ENCODE peak calls at places on chromosome 13, in eight cellular contexts. L is AG04450; N is aorta; F is heart left ventricle; R is GM23248; J is right lobe of liver; K is stomach; E is CD8-positive, alpha-beta memory T cell. X is an unnamed sample.

GRCh38 chr13:38618336-38618735 is 68.5 kb upstream of the FREM2 start:
- DNase-seq in L (no peak), R (no peak), J (no peak), F (no peak), K (no peak), N (no peak), E (no peak), X (no peak)

GRCh38 chr13:20188649-20189553 is 3.8 kb downstream of the GJB2 start:
- DNase-seq in J (no peak), R (no peak), F (no peak), N (no peak), K (no peak), E (no peak), L (no peak), X (no peak)

GRCh38 chr13:29594710-29595379 is 643 bp downstream of the SLC7A1 start:
- DNase-seq in K (peak), N (peak), R (peak), E (peak), J (peak), F (peak), L (peak), X (peak)

GRCh38 chr13:32432856-32433255 is 4.9 kb upstream of the N4BP2L1 start:
- DNase-seq in J (no peak), N (no peak), E (no peak), L (no peak), R (no peak), F (no peak), K (no peak), X (no peak)

GRCh38 chr13:27339299-27339698 is 68.7 kb downstream of the RASL11A start:
- DNase-seq in J (no peak), L (no peak), F (no peak), R (peak), N (no peak), K (peak), E (no peak), X (no peak)

GRCh38 chr13:39875583-39875982 is 220.1 kb downstream of the COG6 start:
- DNase-seq in E (no peak), K (no peak), J (no peak), N (no peak), R (no peak), L (no peak), F (no peak), X (no peak)

GRCh38 chr13:20414475-20415287 is 111.0 kb downstream of the CRYL1 start:
- DNase-seq in F (no peak), K (no peak), R (no peak), L (no peak), E (no peak), N (no peak), J (no peak), X (no peak)

GRCh38 chr13:103236213-103236612 is 170.0 kb upstream of the SLC10A2 start:
- DNase-seq in N (no peak), L (no peak), K (no peak), E (no peak), J (no peak), R (no peak), F (no peak), X (no peak)

GRCh38 chr13:20182231-20182846 is 10.4 kb downstream of the GJB2 start:
- DNase-seq in R (peak), J (no peak), N (no peak), E (no peak), L (peak), F (no peak), K (peak), X (peak)

GRCh38 chr13:109165417-109165904 is 536.0 kb downstream of the MYO16 start:
- DNase-seq in J (no peak), E (no peak), F (no peak), K (no peak), N (no peak), R (no peak), L (no peak), X (no peak)

GRCh38 chr13:23979361-23980159 is 82.3 kb upstream of the C1QTNF9B start:
- DNase-seq in F (peak), R (peak), N (peak), E (peak), K (peak), L (peak), J (peak), X (peak)

GRCh38 chr13:113616281-113616906 is 31.8 kb downstream of the TFDP1 start:
- DNase-seq in E (no peak), L (no peak), J (no peak), N (peak), F (peak), K (no peak), R (no peak), X (peak)

GRCh38 chr13:23637813-23638212 is 67.6 kb downstream of the TNFRSF19 start:
- DNase-seq in F (peak), E (no peak), N (no peak), L (no peak), J (no peak), K (no peak), R (no peak), X (no peak)

GRCh38 chr13:26923824-26924605 is 163.4 kb upstream of the GPR12 start:
- DNase-seq in R (peak), K (no peak), F (no peak), N (no peak), L (no peak), J (no peak), E (no peak), X (no peak)

GRCh38 chr13:111537115-111537728 is 216.8 kb downstream of the TEX29 start:
- DNase-seq in F (no peak), L (no peak), E (no peak), J (no peak), N (no peak), R (no peak), K (no peak), X (no peak)
- H3K27ac ChIP-seq in F (no peak), L (no peak), E (no peak), J (no peak), N (no peak), R (no peak), K (no peak), X (no peak)

GRCh38 chr13:76250211-76250610 is 614.1 kb downstream of the LMO7 start:
- DNase-seq in L (no peak), R (no peak), K (no peak), J (no peak), E (no peak), F (no peak), N (no peak), X (no peak)

GRCh38 chr13:76245216-76245615 is 609.1 kb downstream of the LMO7 start:
- DNase-seq in L (no peak), R (no peak), K (no peak), J (no peak), N (no peak), F (no peak), E (no peak), X (no peak)

DNA sequence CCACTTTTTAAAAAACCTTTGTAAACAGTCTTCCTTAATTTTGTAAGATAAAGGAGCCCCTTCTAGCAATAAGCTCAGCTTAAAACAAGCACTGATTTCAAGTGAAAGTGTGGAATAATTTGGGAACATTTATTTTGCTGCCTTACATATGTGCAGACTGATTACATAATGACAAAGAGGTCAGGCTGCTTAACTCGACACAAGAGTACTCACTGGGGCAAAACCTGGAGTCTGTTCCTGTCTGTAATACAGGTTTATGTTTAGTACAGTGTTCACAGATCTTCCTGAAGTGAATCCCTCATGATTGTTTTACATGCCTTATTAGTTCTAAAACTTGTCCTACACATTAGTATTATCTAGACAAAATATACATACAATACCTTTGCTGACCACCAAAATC is 609.8 kb downstream of the LMO7 start:
- DNase-seq in F (no peak), J (no peak), E (no peak), K (no peak), L (no peak), N (no peak), R (no peak), X (no peak)
- H3K4me3 ChIP-seq in F (no peak), J (no peak), E (no peak), K (no peak), L (no peak), N (no peak), R (no peak), X (no peak)

GRCh38 chr13:110268576-110269185 is 38.3 kb downstream of the COL4A1 start:
- DNase-seq in N (no peak), L (no peak), F (no peak), E (no peak), J (no peak), R (no peak), K (no peak), X (no peak)
- H3K27ac ChIP-seq in N (no peak), L (no peak), F (no peak), E (no peak), J (no peak), R (no peak), K (no peak), X (no peak)

DNA sequence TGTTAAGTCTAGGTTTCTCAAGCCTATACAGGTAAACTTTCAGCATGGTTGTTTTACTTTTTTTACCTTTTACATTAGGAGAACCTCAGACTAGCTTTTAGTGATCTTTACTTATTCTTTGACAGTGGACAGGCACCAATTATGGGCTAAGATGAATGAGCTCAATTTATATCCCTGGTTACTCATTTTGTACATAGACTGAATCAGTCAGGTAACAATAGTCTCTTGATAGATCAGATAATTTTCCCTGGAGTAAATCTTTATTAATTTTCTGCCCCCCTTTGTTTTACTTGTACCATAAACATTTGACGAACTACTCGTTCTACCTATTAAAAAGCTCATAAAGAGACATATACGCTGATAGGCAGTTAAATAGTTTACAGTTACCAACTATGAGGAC is 22.8 kb downstream of the SPART start:
- DNase-seq in R (no peak), E (no peak), F (no peak), K (no peak), L (no peak), J (no peak), N (no peak), X (no peak)
- H3K4me3 ChIP-seq in R (no peak), E (no peak), F (no peak), K (no peak), L (no peak), J (no peak), N (no peak), X (no peak)

DNA sequence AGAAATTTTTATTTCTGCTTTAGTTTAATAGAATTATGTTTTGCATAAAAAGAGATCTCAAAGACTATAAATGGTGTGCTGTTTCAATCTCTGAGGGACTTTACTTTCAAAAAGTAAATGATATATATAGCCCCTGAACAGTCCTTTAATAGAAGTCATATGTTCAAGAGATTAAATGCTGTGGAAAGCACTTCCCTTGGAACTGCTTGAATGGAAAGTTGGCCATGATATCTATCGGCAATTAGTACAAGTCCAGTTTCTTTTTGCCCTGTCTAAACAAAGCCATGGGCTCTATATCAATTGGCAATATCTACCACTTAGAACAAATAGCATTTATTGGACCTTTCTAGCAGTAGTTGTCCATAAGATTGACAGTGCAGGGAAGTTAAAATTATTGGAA is 282.9 kb downstream of the DCLK1 start:
- DNase-seq in L (no peak), J (no peak), F (no peak), R (no peak), K (no peak), E (no peak), N (no peak), X (no peak)
- H3K27ac ChIP-seq in L (no peak), J (no peak), F (no peak), R (no peak), K (no peak), E (no peak), N (no peak), X (no peak)

X was measured in pancreas.